ENCODE peak calls at places on chromosome 3, in eight cellular contexts. O is B cell, P is neural progenitor cell, G is nephron progenitor cell, L is A549, A is OCI-LY7, M is right lobe of liver, W is breast epithelium. F is an unnamed sample.

GRCh38 chr3:57100046-57100695 is 39.7 kb downstream of the SPATA12 start:
- DNase-seq in A (peak), O (peak), M (peak), L (peak), P (peak), G (peak), W (peak), F (peak)

GRCh38 chr3:113533534-113533892 is 1.2 kb downstream of the SIDT1 start:
- DNase-seq in P (no peak), G (no peak), W (no peak), A (peak), M (no peak), O (peak), L (no peak), F (no peak)

GRCh38 chr3:112038863-112039262 is 4.3 kb downstream of the TMPRSS7 start:
- DNase-seq in P (no peak), W (no peak), G (no peak), L (peak), O (no peak), A (peak), M (no peak), F (no peak)

GRCh38 chr3:184771158-184771730 is 40.7 kb upstream of the VPS8 start:
- DNase-seq in L (no peak), G (peak), W (no peak), A (no peak), M (no peak), P (no peak), O (no peak), F (no peak)

GRCh38 chr3:100260081-100260684 is 609 bp upstream of the TBC1D23 start:
- DNase-seq in G (peak), P (peak), W (no peak), O (no peak), L (no peak), M (peak), A (no peak), F (peak)

GRCh38 chr3:136659253-136659652 is 92.9 kb downstream of the STAG1 start:
- DNase-seq in A (peak), P (peak), M (no peak), L (peak), O (no peak), G (peak), W (no peak), F (no peak)

GRCh38 chr3:194121881-194122280 is 14.1 kb upstream of the HES1 start:
- DNase-seq in L (peak), P (no peak), A (no peak), G (no peak), O (no peak), W (no peak), M (no peak), F (no peak)

GRCh38 chr3:57555316-57555715 is 758 bp upstream of the PDE12 start:
- DNase-seq in M (no peak), L (no peak), O (no peak), G (no peak), W (no peak), A (no peak), P (no peak), F (no peak)

GRCh38 chr3:111915905-111916304 is 56.8 kb downstream of the PHLDB2 start:
- DNase-seq in M (no peak), P (peak), L (no peak), W (no peak), A (no peak), G (no peak), O (no peak), F (no peak)

GRCh38 chr3:99298661-99299060 is 339.7 kb upstream of the COL8A1 start:
- DNase-seq in A (no peak), G (no peak), W (no peak), P (no peak), L (no peak), M (no peak), O (no peak), F (no peak)

GRCh38 chr3:10373686-10374261 is 52.9 kb upstream of the SEC13 start:
- DNase-seq in A (no peak), G (no peak), P (no peak), W (no peak), M (no peak), O (no peak), L (peak), F (no peak)

GRCh38 chr3:190432216-190432615 is 17.5 kb downstream of the TMEM207 start:
- DNase-seq in O (no peak), A (no peak), M (no peak), P (no peak), W (no peak), L (no peak), G (no peak), F (no peak)

GRCh38 chr3:125310623-125311076 is 64.5 kb downstream of the ZNF148 start:
- DNase-seq in O (no peak), A (no peak), W (no peak), P (no peak), M (peak), L (no peak), G (no peak), F (no peak)

GRCh38 chr3:149717391-149718056 is 34.8 kb downstream of the COMMD2 start:
- DNase-seq in G (peak), A (peak), W (no peak), M (peak), L (peak), P (peak), O (no peak), F (peak)

GRCh38 chr3:179882322-179882721 is 154.4 kb downstream of the PEX5L start:
- DNase-seq in P (peak), L (no peak), M (no peak), W (no peak), O (no peak), A (no peak), G (no peak), F (no peak)

GRCh38 chr3:190345027-190345821 is 23.0 kb upstream of the CLDN1 start:
- DNase-seq in P (peak), M (peak), O (no peak), A (no peak), W (no peak), G (no peak), L (peak), F (no peak)

GRCh38 chr3:115958531-115958930 is 335.2 kb downstream of the GAP43 start:
- DNase-seq in A (no peak), G (no peak), P (no peak), L (no peak), O (no peak), W (no peak), M (no peak), F (no peak)

GRCh38 chr3:10248984-10249748 is 907 bp downstream of the TATDN2 start:
- DNase-seq in M (peak), L (peak), O (peak), P (peak), A (peak), G (peak), W (no peak), F (no peak)

GRCh38 chr3:141382571-141382970 is 14.3 kb downstream of the ZBTB38 start:
- DNase-seq in W (no peak), P (no peak), L (no peak), A (no peak), G (no peak), M (no peak), O (no peak), F (no peak)

GRCh38 chr3:98779936-98780335 is 16.8 kb downstream of the ST3GAL6 start:
- DNase-seq in G (no peak), P (no peak), M (no peak), A (no peak), O (no peak), L (no peak), W (no peak), F (no peak)

GRCh38 chr3:50610181-50610971 is 1.2 kb downstream of the CISH start:
- DNase-seq in G (no peak), P (no peak), W (no peak), M (no peak), L (no peak), O (no peak), A (no peak), F (no peak)

GRCh38 chr3:193132247-193132646 is 108.8 kb upstream of the PLAAT1 start:
- DNase-seq in L (no peak), W (no peak), M (no peak), G (no peak), P (no peak), A (no peak), O (no peak), F (no peak)

GRCh38 chr3:46629571-46630517 is 17.5 kb downstream of the FAM240A start:
- DNase-seq in O (peak), L (peak), P (peak), A (peak), G (peak), M (peak), W (peak), F (peak)

GRCh38 chr3:27721717-27722564 is at the start of gene EOMES:
- DNase-seq in P (peak), G (peak), W (no peak), M (no peak), A (peak), O (peak), L (peak), F (no peak)

GRCh38 chr3:163863146-163863545 is 1215.2 kb downstream of the SI start:
- DNase-seq in A (no peak), O (no peak), M (no peak), W (no peak), L (no peak), G (no peak), P (no peak), F (no peak)

GRCh38 chr3:183825380-183826161 is at the start of gene MAP6D1:
- DNase-seq in G (peak), W (no peak), O (peak), L (peak), P (peak), A (peak), M (no peak), F (peak)

GRCh38 chr3:67765575-67765974 is 111.2 kb upstream of the SUCLG2 start:
- DNase-seq in O (no peak), W (no peak), G (no peak), A (no peak), P (no peak), M (no peak), L (no peak), F (no peak)

GRCh38 chr3:96548073-96548472 is 266.3 kb upstream of the EPHA6 start:
- DNase-seq in W (no peak), A (no peak), L (no peak), P (no peak), O (no peak), M (no peak), G (no peak), F (no peak)

GRCh38 chr3:182609575-182610156 is 183.6 kb upstream of the ATP11B start:
- DNase-seq in P (no peak), L (no peak), W (no peak), O (no peak), M (no peak), A (no peak), G (no peak), F (no peak)

GRCh38 chr3:152405915-152406802 is 137.4 kb downstream of the MBNL1 start:
- DNase-seq in P (no peak), M (no peak), G (peak), L (peak), A (no peak), W (no peak), O (no peak), F (no peak)

GRCh38 chr3:50170689-50171088 is 15.6 kb downstream of the SEMA3F start:
- DNase-seq in A (no peak), O (no peak), P (no peak), G (no peak), W (no peak), L (peak), M (no peak), F (no peak)

GRCh38 chr3:144259267-144259666 is 287.6 kb downstream of the DIPK2A start:
- DNase-seq in W (no peak), P (no peak), A (no peak), G (no peak), M (no peak), O (no peak), L (no peak), F (no peak)

GRCh38 chr3:53493997-53494791 is at the start of gene CACNA1D:
- DNase-seq in G (peak), M (no peak), P (peak), O (peak), L (no peak), W (peak), A (no peak), F (peak)

GRCh38 chr3:101825904-101826445 is 23.3 kb upstream of the NFKBIZ start:
- DNase-seq in M (no peak), O (no peak), P (no peak), W (no peak), L (no peak), G (no peak), A (no peak), F (no peak)

GRCh38 chr3:138620431-138620830 is 11.9 kb downstream of the FAIM start:
- DNase-seq in W (no peak), M (no peak), G (no peak), L (no peak), A (no peak), O (no peak), P (no peak), F (no peak)

GRCh38 chr3:121064121-121064520 is 156.1 kb downstream of the STXBP5L start:
- DNase-seq in M (no peak), G (no peak), W (no peak), P (no peak), O (no peak), A (no peak), L (peak), F (no peak)

GRCh38 chr3:13623101-13623654 is 74.3 kb downstream of the FBLN2 start:
- DNase-seq in M (no peak), L (no peak), G (no peak), W (no peak), A (no peak), O (no peak), P (peak), F (no peak)

GRCh38 chr3:89606151-89606550 is 498.7 kb downstream of the EPHA3 start:
- DNase-seq in W (no peak), A (no peak), L (no peak), G (no peak), O (no peak), M (no peak), P (no peak), F (no peak)

GRCh38 chr3:128859573-128860154 is 19.8 kb upstream of the ACAD9 start:
- DNase-seq in W (no peak), A (peak), P (no peak), L (peak), G (no peak), M (no peak), O (no peak), F (no peak)

GRCh38 chr3:128861491-128861890 is 17.9 kb upstream of the ACAD9 start:
- DNase-seq in O (no peak), L (no peak), G (no peak), M (no peak), P (no peak), A (no peak), W (no peak), F (no peak)

GRCh38 chr3:128864351-128864811 is 15.0 kb upstream of the ACAD9 start:
- DNase-seq in G (no peak), M (no peak), O (no peak), L (no peak), A (no peak), P (peak), W (no peak), F (no peak)

GRCh38 chr3:128867200-128868125 is 12.0 kb upstream of the ACAD9 start:
- DNase-seq in O (no peak), P (no peak), L (no peak), G (no peak), W (peak), M (no peak), A (no peak), F (no peak)

GRCh38 chr3:128863560-128863959 is 15.9 kb upstream of the ACAD9 start:
- DNase-seq in P (no peak), A (no peak), W (no peak), L (no peak), G (no peak), M (no peak), O (no peak), F (no peak)
- TF ChIP-seq CTCF in P (peak), A (peak), W (no peak), L (no peak), G (no peak), M (no peak), O (no peak), F (peak)

GRCh38 chr3:142987080-142987700 is 14.2 kb upstream of the U2SURP start:
- DNase-seq in W (no peak), A (peak), P (peak), L (peak), M (no peak), O (peak), G (no peak), F (no peak)
- TF ChIP-seq CTCF in W (peak), A (peak), P (peak), L (peak), M (peak), O (peak), G (peak), F (peak)

GRCh38 chr3:16481570-16481897 is 32.0 kb downstream of the RFTN1 start:
- DNase-seq in L (no peak), A (no peak), W (no peak), G (no peak), M (no peak), P (no peak), O (no peak), F (no peak)
- TF ChIP-seq CTCF in L (no peak), A (no peak), W (no peak), G (no peak), M (no peak), P (no peak), O (no peak), F (no peak)

GRCh38 chr3:29152379-29152778 is 128.5 kb upstream of the RBMS3 start:
- DNase-seq in O (no peak), P (peak), A (no peak), M (no peak), L (peak), W (no peak), G (no peak), F (no peak)
- TF ChIP-seq CTCF in O (no peak), P (peak), A (peak), M (no peak), L (no peak), W (no peak), G (no peak), F (no peak)

DNA sequence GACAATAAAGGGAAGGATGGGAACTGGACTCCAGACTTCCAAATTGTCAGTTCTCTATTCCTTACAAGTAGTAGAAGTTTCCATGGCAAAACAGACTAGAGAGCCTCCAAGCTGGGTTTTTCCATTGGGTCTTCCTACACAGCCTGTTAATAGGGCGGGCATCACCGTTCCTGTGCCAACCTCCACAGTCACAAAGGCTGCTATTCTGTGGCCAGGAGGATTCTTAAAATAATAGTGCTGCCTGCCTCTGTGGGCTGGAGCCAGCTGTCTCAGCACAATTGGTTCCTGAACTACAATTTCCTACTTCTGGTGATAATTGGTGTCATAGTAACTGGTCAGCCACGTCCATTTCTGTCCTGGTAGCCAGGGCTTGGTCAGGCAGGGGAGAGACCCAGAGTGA is 38.6 kb downstream of the LYZL4 start:
- DNase-seq in O (no peak), A (no peak), G (no peak), W (no peak), P (no peak), M (no peak), L (no peak), F (no peak)
- TF ChIP-seq CTCF in O (no peak), A (no peak), G (no peak), W (no peak), P (no peak), M (no peak), L (no peak), F (no peak)

GRCh38 chr3:177041021-177041729 is 156.1 kb downstream of the TBL1XR1 start:
- DNase-seq in M (no peak), W (no peak), L (no peak), G (no peak), O (no peak), A (no peak), P (no peak), F (no peak)
- TF ChIP-seq CTCF in M (no peak), W (no peak), L (no peak), G (no peak), O (no peak), A (no peak), P (no peak), F (no peak)

DNA sequence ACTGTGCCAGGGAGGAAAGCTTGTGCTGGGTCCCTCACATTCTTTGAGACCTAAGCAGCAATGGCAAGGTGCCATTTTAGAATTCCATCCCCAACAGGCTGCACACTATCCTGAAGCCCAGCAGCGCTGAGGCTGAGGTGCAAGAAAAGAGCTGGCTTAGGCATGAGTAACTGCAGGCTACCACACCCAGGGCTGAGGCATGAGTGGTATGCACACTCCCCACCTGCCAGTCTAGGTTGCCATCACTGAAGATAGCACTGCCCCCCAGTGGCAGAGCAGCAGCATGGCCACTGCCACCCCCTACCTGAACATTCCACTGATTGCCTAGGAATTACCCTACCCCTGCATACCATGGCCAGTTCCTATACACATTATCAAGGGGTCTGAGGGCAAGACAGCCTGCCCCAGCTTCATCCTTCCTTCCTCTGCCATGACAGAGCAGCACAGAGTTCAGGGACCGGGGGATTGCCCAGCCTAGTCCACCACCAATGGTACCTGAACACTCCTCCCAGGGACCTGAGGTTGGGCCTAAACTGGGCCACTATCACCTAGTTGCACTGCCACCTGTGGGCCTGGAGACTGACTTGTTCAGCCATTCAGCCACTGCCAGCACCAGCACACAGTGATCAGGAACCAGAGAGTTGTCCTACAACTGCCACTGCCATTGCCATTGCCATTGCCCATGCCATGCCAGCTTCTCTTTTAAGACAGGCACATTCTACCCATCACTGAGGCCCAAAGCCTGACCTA is 129.8 kb downstream of the SATB1 start:
- DNase-seq in A (peak), P (peak), O (peak), G (peak), W (no peak), M (no peak), L (peak), F (peak)
- TF ChIP-seq CTCF in A (peak), P (peak), O (peak), G (peak), W (no peak), M (peak), L (peak), F (peak)

F was measured in progenitor cell of endocrine pancreas.